ENCODE peak calls at places on chromosomes 11 and 22, in ten cellular contexts. X is stomach, Q is MM.1S, G is sigmoid colon, Y is Panc1, J is hepatocyte, S is Peyer's patch, F is IMR-90, Z is DND-41, C is H9. U is an unnamed sample. For H3K4me1, the result is how much of the 10 kb centered on the place peaks cover.

GRCh38 chr11:104999716-105000115 is 23.3 kb downstream of the CASP5 start:
- DNase-seq in J (no peak), C (no peak), Z (no peak), G (no peak), S (no peak), Q (no peak), X (no peak), F (peak), Y (no peak), U (no peak)

GRCh38 chr11:19967796-19968195 is 192.5 kb downstream of the DBX1 start:
- DNase-seq in Q (no peak), X (no peak), C (no peak), S (no peak), Z (no peak), J (no peak), G (no peak), Y (no peak), F (no peak), U (no peak)

GRCh38 chr22:19982991-19983578 is 33.5 kb downstream of the ARVCF start:
- DNase-seq in Y (no peak), G (no peak), J (no peak), S (no peak), C (no peak), Q (no peak), X (no peak), F (no peak), Z (no peak), U (no peak)

GRCh38 chr11:109864834-109865557 is 228.2 kb upstream of the ZC3H12C start:
- DNase-seq in J (peak), Y (no peak), C (no peak), X (no peak), Z (no peak), G (no peak), Q (no peak), S (no peak), F (peak), U (no peak)

GRCh38 chr11:94477644-94478043 is 16.0 kb downstream of the MRE11 start:
- DNase-seq in Q (peak), S (no peak), Z (no peak), G (no peak), Y (no peak), C (no peak), J (no peak), F (no peak), X (no peak), U (no peak)

GRCh38 chr11:118194835-118195627 is 18.6 kb upstream of the SCN2B start:
- DNase-seq in F (peak), G (peak), C (no peak), J (peak), Z (no peak), Q (no peak), X (peak), Y (no peak), S (no peak), U (no peak)

GRCh38 chr11:111612211-111612610 is 10.0 kb downstream of the SIK2 start:
- DNase-seq in S (no peak), Q (no peak), Y (no peak), G (no peak), Z (no peak), C (no peak), X (no peak), F (peak), J (no peak), U (no peak)

GRCh38 chr11:121366970-121367369 is 74.4 kb downstream of the SC5D start:
- DNase-seq in C (no peak), Y (no peak), X (no peak), J (no peak), G (no peak), Q (no peak), Z (peak), S (no peak), F (no peak), U (no peak)

GRCh38 chr11:129766858-129767604 is 48.6 kb upstream of the TMEM45B start:
- DNase-seq in S (no peak), Q (peak), F (peak), J (peak), Y (no peak), X (peak), C (peak), G (no peak), Z (peak), U (no peak)

GRCh38 chr11:102316505-102316904 is 779 bp upstream of the BIRC3 start:
- DNase-seq in Y (no peak), C (no peak), G (no peak), S (no peak), Z (no peak), J (no peak), X (no peak), F (no peak), Q (peak), U (no peak)

GRCh38 chr11:16191212-16191851 is 165.0 kb downstream of the SOX6 start:
- DNase-seq in F (peak), X (no peak), C (no peak), Q (no peak), S (no peak), G (no peak), J (no peak), Z (no peak), Y (no peak), U (no peak)

GRCh38 chr11:8699903-8700302 is 17.3 kb downstream of the RPL27A start:
- DNase-seq in S (no peak), X (no peak), Z (no peak), Q (no peak), J (no peak), C (peak), G (peak), F (peak), Y (no peak), U (peak)

GRCh38 chr22:36536717-36537116 is 7.8 kb upstream of the EIF3D start:
- DNase-seq in Z (no peak), G (no peak), Q (no peak), F (no peak), X (no peak), J (no peak), S (no peak), C (peak), Y (no peak), U (no peak)

GRCh38 chr22:50016308-50016987 is 3.9 kb upstream of the IL17REL start:
- DNase-seq in C (no peak), X (no peak), J (no peak), F (no peak), Z (no peak), G (peak), Y (no peak), S (no peak), Q (no peak), U (peak)

GRCh38 chr11:76513654-76514034 is 68.8 kb downstream of the EMSY start:
- DNase-seq in Z (no peak), C (no peak), Y (no peak), S (no peak), X (no peak), Q (no peak), F (no peak), J (no peak), G (no peak), U (no peak)

GRCh38 chr11:76510060-76511047 is 65.5 kb downstream of the EMSY start:
- DNase-seq in J (no peak), Z (no peak), G (no peak), Y (no peak), C (peak), S (no peak), Q (no peak), F (peak), X (no peak), U (no peak)

GRCh38 chr11:76515494-76515893 is 70.7 kb downstream of the EMSY start:
- DNase-seq in Z (no peak), X (no peak), S (no peak), G (no peak), J (no peak), Q (no peak), F (no peak), Y (no peak), C (no peak), U (no peak)

DNA sequence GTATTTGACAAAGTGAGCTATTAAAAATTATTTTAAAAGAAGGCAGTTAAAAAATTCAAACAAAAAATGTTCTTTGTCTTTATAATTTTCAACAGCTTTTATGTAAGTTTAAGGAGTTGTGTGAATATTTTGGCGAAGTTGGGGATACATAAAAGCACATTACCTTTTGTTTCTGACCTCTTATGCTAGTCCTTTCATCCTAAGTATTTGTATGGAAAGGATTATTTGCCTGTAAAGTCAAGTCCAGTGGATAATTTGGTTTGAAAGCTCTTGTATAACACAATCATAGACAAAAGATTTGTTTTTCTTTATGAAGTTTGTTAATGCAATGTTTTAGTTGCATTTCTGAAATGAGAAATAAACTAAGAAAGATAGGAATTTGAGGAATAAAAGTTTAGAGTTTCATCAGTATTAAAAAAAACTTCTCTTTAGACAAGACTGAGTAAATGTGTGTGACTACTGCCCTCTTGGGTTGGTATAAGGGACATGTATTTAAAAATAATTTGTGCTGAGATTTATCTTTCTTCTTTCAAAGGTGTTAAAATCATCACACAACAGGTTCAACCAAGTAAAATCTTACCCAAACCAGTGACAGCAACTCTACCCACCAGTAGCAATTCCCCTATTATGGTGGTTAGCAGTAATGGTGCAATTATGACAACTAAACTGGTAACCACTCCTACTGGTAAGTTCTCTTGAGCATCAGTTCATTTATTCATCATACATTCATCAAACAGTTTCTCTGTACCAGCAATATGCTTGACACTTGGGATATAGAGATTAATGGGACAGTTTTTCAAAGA is 68.2 kb downstream of the EMSY start:
- DNase-seq in C (no peak), Q (peak), Z (no peak), F (peak), X (no peak), J (peak), S (no peak), G (no peak), Y (no peak), U (no peak)
- TF ChIP-seq CTCF in C (peak), Q (peak), Z (peak), F (peak), X (no peak), J (peak), S (peak), G (peak), Y (peak), U (peak)

GRCh38 chr11:11531127-11531526 is 90.7 kb downstream of the GALNT18 start:
- DNase-seq in Q (no peak), F (no peak), C (no peak), Y (no peak), Z (no peak), J (no peak), X (no peak), S (no peak), G (no peak), U (no peak)
- H3K4me1 ChIP-seq in Q (under half), F (under half), C (under half), Y (under half), Z (under half), J (under half), X (under half), S (under half), G (under half), U (under half)

GRCh38 chr22:17260291-17260690 is 41.1 kb upstream of the ADA2 start:
- DNase-seq in F (no peak), J (no peak), G (no peak), X (no peak), S (no peak), Q (no peak), C (no peak), Y (no peak), Z (no peak), U (no peak)

GRCh38 chr22:17257091-17257490 is 37.9 kb upstream of the ADA2 start:
- DNase-seq in X (no peak), Q (no peak), F (no peak), G (no peak), C (no peak), J (no peak), S (no peak), Y (no peak), Z (no peak), U (no peak)

GRCh38 chr22:17257578-17257977 is 38.3 kb upstream of the ADA2 start:
- DNase-seq in Z (no peak), C (no peak), F (no peak), J (no peak), S (peak), Y (no peak), G (no peak), X (no peak), Q (peak), U (no peak)

GRCh38 chr22:17260950-17261349 is 41.7 kb upstream of the ADA2 start:
- DNase-seq in J (peak), Z (no peak), C (peak), F (no peak), Y (no peak), S (no peak), G (no peak), X (no peak), Q (no peak), U (no peak)

DNA sequence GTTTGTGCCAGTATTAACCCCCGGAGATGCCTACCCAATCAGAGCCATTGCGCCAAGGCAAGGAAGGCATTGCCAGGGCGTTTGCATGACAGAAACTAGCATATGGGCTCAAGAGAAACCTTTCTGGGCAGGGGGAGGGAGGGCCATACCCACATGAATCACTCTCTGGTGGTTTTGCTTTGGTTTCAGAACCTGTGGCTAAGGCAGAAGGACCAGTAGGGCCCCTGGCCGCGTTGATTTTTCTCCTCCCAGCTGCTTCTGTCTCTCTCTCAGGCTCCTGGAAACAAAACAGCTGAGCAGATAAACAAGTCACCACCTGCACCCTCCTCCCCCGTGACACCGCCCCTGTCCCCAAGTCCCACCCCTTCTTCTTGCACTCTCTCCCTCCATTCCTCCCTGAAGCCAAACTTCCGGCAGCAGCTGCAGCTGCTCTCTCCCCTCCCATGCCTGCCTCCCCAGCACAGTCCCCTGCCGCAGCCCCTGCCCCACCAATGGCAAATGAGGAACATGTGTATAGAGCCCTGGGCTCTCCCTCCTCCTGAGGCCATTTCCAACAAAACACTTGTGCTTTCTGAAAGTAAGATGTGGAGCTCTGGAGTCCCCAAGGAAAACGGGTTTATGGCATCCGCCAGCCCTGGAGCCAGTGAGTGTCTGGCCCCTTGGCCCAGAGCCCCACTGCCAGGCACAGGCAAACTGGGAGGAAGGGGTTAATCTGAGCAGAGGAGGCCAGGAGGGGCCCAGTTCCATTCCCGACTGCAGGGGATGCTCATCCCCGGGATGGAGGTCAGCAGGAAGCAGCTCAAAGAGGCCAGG is 39.0 kb upstream of the ADA2 start:
- DNase-seq in Q (peak), Y (no peak), C (peak), J (peak), G (peak), X (peak), F (no peak), Z (peak), S (peak), U (no peak)
- H3K27ac ChIP-seq in Q (peak), Y (no peak), C (peak), J (peak), G (no peak), X (no peak), F (no peak), Z (peak), S (peak), U (no peak)

GRCh38 chr11:2135018-2135569 is 4.1 kb downstream of the IGF2 start:
- DNase-seq in Q (no peak), G (no peak), Z (no peak), S (no peak), F (no peak), J (no peak), Y (no peak), C (no peak), X (no peak), U (no peak)

GRCh38 chr11:2134022-2135010 is 4.9 kb downstream of the IGF2 start:
- DNase-seq in C (no peak), J (no peak), X (no peak), S (no peak), F (no peak), Q (no peak), Y (no peak), Z (no peak), G (no peak), U (no peak)

GRCh38 chr11:2132874-2133480 is 6.2 kb downstream of the IGF2 start:
- DNase-seq in F (no peak), G (no peak), X (no peak), Q (no peak), J (no peak), Z (no peak), S (no peak), C (no peak), Y (no peak), U (no peak)

GRCh38 chr11:2132229-2132620 is 7.0 kb downstream of the IGF2 start:
- DNase-seq in J (no peak), X (no peak), Y (no peak), G (no peak), C (no peak), Z (no peak), Q (no peak), S (no peak), F (no peak), U (no peak)

GRCh38 chr11:2133481-2134021 is 5.6 kb downstream of the IGF2 start:
- DNase-seq in G (no peak), J (no peak), Z (no peak), Y (no peak), X (no peak), S (no peak), F (no peak), Q (no peak), C (no peak), U (no peak)
- TF ChIP-seq CTCF in G (no peak), J (no peak), Z (no peak), Y (no peak), X (no peak), S (no peak), F (no peak), Q (no peak), C (no peak), U (no peak)

GRCh38 chr22:17782158-17782557 is 7.9 kb upstream of the BID start:
- DNase-seq in Z (no peak), F (no peak), J (no peak), Q (no peak), X (no peak), Y (no peak), C (no peak), S (no peak), G (no peak), U (no peak)

GRCh38 chr22:17779286-17780115 is 5.2 kb upstream of the BID start:
- DNase-seq in Y (no peak), F (no peak), Q (no peak), J (no peak), G (no peak), S (no peak), Z (no peak), C (no peak), X (no peak), U (no peak)

GRCh38 chr22:17781319-17782031 is 7.2 kb upstream of the BID start:
- DNase-seq in Q (peak), S (no peak), C (no peak), X (no peak), F (peak), G (no peak), Z (peak), Y (no peak), J (peak), U (no peak)

GRCh38 chr22:17780116-17780740 is 6.0 kb upstream of the BID start:
- DNase-seq in C (no peak), Y (no peak), X (no peak), J (no peak), S (no peak), G (no peak), Z (peak), F (no peak), Q (no peak), U (no peak)

DNA sequence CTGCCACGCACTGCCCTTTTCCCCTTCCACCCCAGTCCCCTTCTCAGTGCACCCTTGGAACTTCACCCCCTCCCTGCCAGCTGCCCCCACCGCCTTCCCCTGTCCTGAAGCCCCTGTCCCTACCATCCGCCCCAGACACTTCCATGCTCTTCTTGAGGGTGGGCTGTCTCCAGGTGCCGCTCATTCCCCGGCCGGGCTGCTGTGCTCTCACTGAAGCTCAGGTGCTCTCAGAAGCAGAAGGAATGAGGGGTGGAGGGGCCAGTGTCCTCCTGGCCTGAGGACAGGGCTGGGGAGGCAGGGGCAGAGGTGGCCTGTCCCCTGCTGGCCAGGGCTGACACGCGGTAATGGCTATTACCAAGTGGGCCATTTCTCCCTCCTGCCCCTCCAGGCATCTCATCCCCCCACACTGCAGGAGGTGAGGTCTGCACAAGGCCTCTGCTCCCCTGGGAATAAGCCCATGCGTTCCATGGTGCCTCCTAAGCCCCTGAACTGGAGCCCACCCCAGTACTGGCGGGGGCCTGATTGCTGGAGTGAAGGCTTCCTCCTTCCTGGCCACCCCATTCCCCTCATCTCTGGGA is 6.6 kb upstream of the BID start:
- DNase-seq in G (no peak), X (no peak), S (no peak), Y (no peak), C (no peak), J (no peak), Q (no peak), Z (no peak), F (no peak), U (no peak)
- H3K4me1 ChIP-seq in G (under half), X (under half), S (under half), Y (under half), C (under half), J (under half), Q (under half), Z (half or more), F (under half), U (under half)

GRCh38 chr11:128341280-128341679 is 246.1 kb downstream of the ETS1 start:
- DNase-seq in Y (no peak), F (no peak), Q (no peak), J (no peak), S (peak), X (no peak), Z (peak), G (no peak), C (no peak), U (no peak)

GRCh38 chr11:128341767-128342318 is 245.5 kb downstream of the ETS1 start:
- DNase-seq in F (no peak), Q (no peak), G (no peak), Y (no peak), Z (no peak), S (no peak), C (no peak), X (no peak), J (no peak), U (no peak)

GRCh38 chr11:128343870-128344269 is 243.5 kb downstream of the ETS1 start:
- DNase-seq in Y (no peak), J (no peak), C (no peak), Q (no peak), F (peak), Z (no peak), G (no peak), X (no peak), S (no peak), U (no peak)

GRCh38 chr11:128342511-128343133 is 244.7 kb downstream of the ETS1 start:
- DNase-seq in Z (peak), Y (peak), C (no peak), S (peak), X (no peak), Q (peak), F (peak), G (peak), J (peak), U (no peak)

DNA sequence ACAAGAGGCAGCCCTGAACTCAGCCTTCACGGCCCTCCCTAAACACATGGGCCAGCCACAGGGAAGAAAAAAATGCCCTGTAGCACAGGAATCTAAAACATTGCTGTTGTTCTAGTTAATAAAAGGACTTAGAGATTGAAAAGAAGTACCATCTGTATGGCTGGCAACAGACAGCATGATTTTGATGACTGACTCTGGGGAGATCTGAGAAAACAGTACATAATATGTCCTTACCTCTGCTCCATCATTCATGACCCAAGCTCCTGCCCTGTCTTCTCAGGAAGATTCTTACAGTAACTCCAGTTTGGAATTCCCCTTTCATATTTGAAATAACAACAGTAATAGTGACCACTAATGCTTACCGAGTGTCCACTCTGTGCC is 244.2 kb downstream of the ETS1 start:
- DNase-seq in Q (peak), Z (no peak), C (no peak), X (no peak), F (no peak), G (no peak), J (no peak), S (no peak), Y (no peak), U (no peak)
- H3K27ac ChIP-seq in Q (peak), Z (peak), C (no peak), X (peak), F (peak), G (peak), J (peak), S (peak), Y (no peak), U (peak)

GRCh38 chr11:100827934-100828661 is 141.0 kb downstream of the ARHGAP42 start:
- DNase-seq in J (peak), S (no peak), X (no peak), F (peak), Y (no peak), Q (peak), Z (peak), G (no peak), C (peak), U (no peak)
- TF ChIP-seq CTCF in J (peak), S (peak), X (peak), F (peak), Y (peak), Q (peak), Z (peak), G (no peak), C (peak), U (peak)